ENCODE peak calls at places on chromosomes 13 and 19, in nine cellular contexts. I is A673; L is Panc1; T is CD8-positive, alpha-beta T cell; R is dorsolateral prefrontal cortex; P is transverse colon; G is spleen; W is thoracic aorta; K is kidney epithelial cell. V is an unnamed sample. For H3K27me3, the result is how much of the 10 kb centered on the place peaks cover.

GRCh38 chr19:12779162-12779993 is 4.0 kb upstream of the HOOK2 start:
- DNase-seq in I (peak), L (no peak), T (no peak), R (no peak), P (peak), G (peak), W (no peak), K (no peak), V (peak)

GRCh38 chr13:44093607-44094583 is 214.2 kb downstream of the LACC1 start:
- DNase-seq in I (no peak), L (no peak), T (no peak), R (no peak), P (no peak), G (no peak), W (no peak), K (no peak), V (no peak)

GRCh38 chr19:32720216-32720935 is 809 bp downstream of the TDRD12 start:
- DNase-seq in I (no peak), L (no peak), T (no peak), R (no peak), P (no peak), G (no peak), W (no peak), K (no peak), V (no peak)

GRCh38 chr19:34178276-34178614 is 5.9 kb downstream of the LSM14A start:
- DNase-seq in I (no peak), L (no peak), T (no peak), R (no peak), P (no peak), G (no peak), W (no peak), K (no peak), V (no peak)

GRCh38 chr19:9323557-9323918 is 441 bp upstream of the ZNF559 start:
- DNase-seq in I (peak), L (peak), T (no peak), R (peak), P (peak), G (peak), W (peak), K (peak), V (peak)

GRCh38 chr19:1762243-1763140 is 9.2 kb downstream of the ONECUT3 start:
- DNase-seq in I (no peak), L (no peak), T (no peak), R (no peak), P (no peak), G (no peak), W (no peak), K (no peak), V (no peak)

GRCh38 chr13:93183302-93183701 is 43.3 kb upstream of the GPC6 start:
- DNase-seq in I (no peak), L (no peak), T (no peak), R (no peak), P (no peak), G (no peak), W (no peak), K (no peak), V (no peak)

GRCh38 chr13:28301839-28302238 is 163.5 kb downstream of the PAN3 start:
- DNase-seq in I (peak), L (no peak), T (no peak), R (no peak), P (no peak), G (no peak), W (no peak), K (no peak), V (no peak)

GRCh38 chr19:6126335-6126974 is 9.0 kb upstream of the ACSBG2 start:
- DNase-seq in I (peak), L (peak), T (no peak), R (no peak), P (no peak), G (no peak), W (no peak), K (peak), V (peak)

GRCh38 chr13:27341616-27342015 is 71.0 kb downstream of the RASL11A start:
- DNase-seq in I (no peak), L (no peak), T (no peak), R (no peak), P (no peak), G (no peak), W (no peak), K (no peak), V (no peak)

GRCh38 chr19:54418030-54418929 is 3.0 kb downstream of the TTYH1 start:
- DNase-seq in I (no peak), L (no peak), T (no peak), R (no peak), P (no peak), G (peak), W (no peak), K (no peak), V (peak)

GRCh38 chr19:11058246-11059030 is 30.8 kb upstream of the LDLR start:
- DNase-seq in I (no peak), L (no peak), T (no peak), R (no peak), P (no peak), G (no peak), W (no peak), K (no peak), V (no peak)

GRCh38 chr13:41452462-41452861 is 4.9 kb upstream of the RGCC start:
- DNase-seq in I (no peak), L (no peak), T (no peak), R (no peak), P (no peak), G (no peak), W (no peak), K (no peak), V (no peak)

GRCh38 chr19:49224856-49225255 is 67.3 kb downstream of the TRPM4 start:
- DNase-seq in I (peak), L (no peak), T (no peak), R (peak), P (peak), G (no peak), W (no peak), K (no peak), V (peak)

GRCh38 chr19:29795882-29796523 is 15.8 kb upstream of the CCNE1 start:
- DNase-seq in I (no peak), L (no peak), T (no peak), R (no peak), P (no peak), G (peak), W (no peak), K (no peak), V (no peak)

GRCh38 chr13:106755542-106755941 is 187.6 kb upstream of the ARGLU1 start:
- DNase-seq in I (no peak), L (no peak), T (no peak), R (no peak), P (no peak), G (no peak), W (no peak), K (peak), V (no peak)

GRCh38 chr13:88800505-88800904 is 1129.3 kb downstream of the SLITRK5 start:
- DNase-seq in I (no peak), L (no peak), T (no peak), R (no peak), P (no peak), G (no peak), W (no peak), K (no peak), V (no peak)

GRCh38 chr13:45809810-45810394 is 41.7 kb downstream of the SIAH3 start:
- DNase-seq in I (no peak), L (no peak), T (no peak), R (no peak), P (no peak), G (no peak), W (no peak), K (no peak), V (peak)

GRCh38 chr19:10269333-10270179 is 1.4 kb upstream of the ICAM1 start:
- DNase-seq in I (peak), L (peak), T (peak), R (peak), P (peak), G (peak), W (no peak), K (no peak), V (peak)

GRCh38 chr13:27406178-27406939 is 18.1 kb upstream of the GTF3A start:
- DNase-seq in I (peak), L (no peak), T (no peak), R (no peak), P (no peak), G (no peak), W (no peak), K (no peak), V (peak)

GRCh38 chr13:98311200-98311548 is 134.1 kb upstream of the RNF113B start:
- DNase-seq in I (no peak), L (no peak), T (no peak), R (no peak), P (no peak), G (no peak), W (no peak), K (no peak), V (no peak)

GRCh38 chr19:36163813-36164212 is 11.6 kb upstream of the COX7A1 start:
- DNase-seq in I (no peak), L (no peak), T (no peak), R (no peak), P (no peak), G (peak), W (no peak), K (no peak), V (no peak)

GRCh38 chr13:39347926-39348901 is 254.8 kb downstream of the LHFPL6 start:
- DNase-seq in I (peak), L (no peak), T (no peak), R (no peak), P (no peak), G (no peak), W (no peak), K (no peak), V (no peak)

GRCh38 chr19:5850743-5851293 is 431 bp downstream of the FUT3 start:
- DNase-seq in I (peak), L (no peak), T (no peak), R (no peak), P (peak), G (no peak), W (no peak), K (no peak), V (peak)

GRCh38 chr19:45601524-45602522 is at the start of gene GPR4:
- DNase-seq in I (no peak), L (no peak), T (no peak), R (no peak), P (no peak), G (no peak), W (no peak), K (no peak), V (no peak)
- H3K27me3 ChIP-seq in I (half or more), L (under half), T (half or more), R (under half), P (half or more), G (under half), W (under half), K (half or more), V (under half)

DNA sequence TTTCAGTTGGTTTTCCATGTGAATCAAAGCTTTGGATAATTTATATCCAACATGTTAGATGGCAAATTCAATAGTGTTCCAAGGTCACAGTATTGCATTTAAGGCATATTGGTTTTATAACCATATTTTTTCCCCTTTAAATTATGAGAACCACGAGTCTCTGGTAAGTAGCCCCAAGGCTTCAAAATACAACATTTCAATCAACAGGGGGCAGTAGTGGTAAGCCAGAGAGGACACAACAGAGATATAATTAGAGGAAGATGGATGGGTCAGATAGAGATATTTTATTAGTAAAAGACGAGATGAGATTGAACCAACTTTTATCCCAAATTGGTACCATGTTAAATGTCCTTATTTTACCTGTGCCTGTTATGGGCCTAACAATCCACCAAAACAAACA is 53.1 kb downstream of the KL start:
- DNase-seq in I (peak), L (no peak), T (no peak), R (no peak), P (no peak), G (no peak), W (no peak), K (no peak), V (no peak)
- TF ChIP-seq CTCF in I (peak), L (peak), T (no peak), R (peak), P (no peak), G (no peak), W (no peak), K (no peak), V (no peak)

GRCh38 chr13:48320906-48321510 is 17.5 kb downstream of the RB1 start:
- DNase-seq in I (no peak), L (no peak), T (no peak), R (no peak), P (no peak), G (peak), W (no peak), K (no peak), V (no peak)
- H3K4me3 ChIP-seq in I (no peak), L (no peak), T (peak), R (peak), P (peak), G (peak), W (peak), K (peak), V (peak)

DNA sequence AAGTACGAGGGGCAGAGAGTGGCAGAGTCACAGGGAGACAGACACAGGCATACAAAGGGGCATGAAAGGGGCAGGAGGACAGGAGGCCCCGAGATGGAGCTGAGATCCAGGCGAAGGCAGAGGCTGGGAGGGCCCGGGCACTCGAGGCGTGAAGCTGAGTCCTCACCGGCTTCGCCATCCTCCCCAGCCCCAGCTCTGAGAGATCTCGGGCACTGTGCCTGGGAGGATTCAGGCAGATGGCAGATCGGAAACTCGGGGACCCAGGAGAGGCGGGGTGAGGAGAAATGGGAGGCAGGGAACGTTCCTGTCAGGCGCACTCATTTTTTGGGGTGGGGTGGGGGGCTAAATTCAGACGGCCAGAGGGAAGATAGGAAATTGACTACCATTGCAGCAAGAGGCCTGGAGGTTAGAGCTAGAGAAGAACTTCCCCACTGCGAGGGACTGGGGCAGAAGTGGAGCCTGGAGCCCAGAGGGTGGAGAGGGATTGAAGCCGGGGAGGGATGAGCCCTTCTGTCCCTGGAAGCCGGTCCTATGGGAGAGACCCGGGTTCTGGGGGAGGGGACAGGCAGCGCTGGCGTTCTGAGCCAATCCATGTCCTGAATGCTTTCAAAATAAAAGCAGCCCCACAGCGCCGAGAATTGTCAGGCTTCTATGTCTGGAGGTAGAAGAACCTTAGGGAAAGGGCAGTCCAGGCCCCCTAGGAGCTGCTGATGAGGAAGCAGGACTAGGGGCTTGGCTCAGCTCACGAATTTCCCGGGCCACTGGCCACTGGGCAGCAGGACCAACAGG is 12.6 kb downstream of the LRRC4B start:
- DNase-seq in I (no peak), L (no peak), T (no peak), R (no peak), P (no peak), G (no peak), W (no peak), K (no peak), V (no peak)
- H3K27me3 ChIP-seq in I (under half), L (under half), T (under half), R (under half), P (half or more), G (under half), W (under half), K (under half), V (under half)

DNA sequence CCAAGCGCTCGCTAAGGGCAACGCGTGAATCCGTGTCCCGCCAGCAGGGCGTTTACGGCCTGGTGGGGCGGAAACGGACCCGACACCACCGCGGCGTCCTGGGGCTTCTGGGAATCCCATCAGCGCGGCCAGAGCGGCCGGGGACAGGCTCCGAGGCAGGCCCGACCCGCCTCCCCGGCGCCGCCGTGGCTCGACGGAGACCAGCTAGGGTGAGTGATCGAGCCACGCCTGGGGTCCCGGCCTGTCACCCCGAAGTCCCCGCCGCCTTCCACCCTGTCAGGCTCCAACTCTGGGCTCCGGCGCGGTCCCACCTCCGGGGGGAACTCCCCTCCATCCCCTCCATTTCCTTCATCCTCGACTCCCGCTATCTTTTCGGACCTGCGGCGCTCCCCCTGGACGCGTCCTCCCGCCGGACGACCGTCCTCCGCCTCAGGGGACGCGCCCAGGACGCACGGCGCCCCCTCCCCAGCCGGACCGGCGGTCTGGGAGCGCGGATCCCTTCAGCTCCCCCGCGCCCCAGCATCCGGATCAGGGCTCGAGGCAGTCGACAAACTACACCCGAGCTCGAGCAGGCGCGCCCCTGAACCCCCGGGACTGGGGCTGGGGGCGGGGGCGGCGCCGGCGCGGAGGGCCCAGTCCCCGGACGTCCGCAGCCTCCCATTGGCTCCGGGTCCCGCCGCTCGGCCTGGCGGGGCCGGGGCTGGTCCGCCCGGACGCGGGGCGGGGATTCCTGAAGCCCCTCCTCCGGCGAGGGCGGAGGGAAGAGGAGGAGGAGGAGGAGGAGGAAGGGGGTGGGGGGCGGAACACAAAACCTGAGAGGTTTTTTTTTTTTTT is 643 bp upstream of the BICRA start:
- DNase-seq in I (peak), L (no peak), T (peak), R (peak), P (peak), G (peak), W (peak), K (no peak), V (peak)
- TF ChIP-seq CTCF in I (no peak), L (no peak), T (no peak), R (no peak), P (peak), G (peak), W (peak), K (peak), V (peak)

GRCh38 chr13:114120486-114121430 is 11.7 kb downstream of the RASA3 start:
- DNase-seq in I (no peak), L (no peak), T (no peak), R (no peak), P (no peak), G (no peak), W (no peak), K (no peak), V (no peak)

GRCh38 chr13:114119196-114119595 is 13.2 kb downstream of the RASA3 start:
- DNase-seq in I (peak), L (no peak), T (no peak), R (no peak), P (no peak), G (no peak), W (no peak), K (peak), V (peak)

GRCh38 chr13:114118086-114118762 is 14.2 kb downstream of the RASA3 start:
- DNase-seq in I (no peak), L (no peak), T (no peak), R (no peak), P (no peak), G (peak), W (no peak), K (no peak), V (peak)

GRCh38 chr13:114116734-114117133 is 15.7 kb downstream of the RASA3 start:
- DNase-seq in I (no peak), L (no peak), T (no peak), R (no peak), P (no peak), G (no peak), W (no peak), K (no peak), V (no peak)

DNA sequence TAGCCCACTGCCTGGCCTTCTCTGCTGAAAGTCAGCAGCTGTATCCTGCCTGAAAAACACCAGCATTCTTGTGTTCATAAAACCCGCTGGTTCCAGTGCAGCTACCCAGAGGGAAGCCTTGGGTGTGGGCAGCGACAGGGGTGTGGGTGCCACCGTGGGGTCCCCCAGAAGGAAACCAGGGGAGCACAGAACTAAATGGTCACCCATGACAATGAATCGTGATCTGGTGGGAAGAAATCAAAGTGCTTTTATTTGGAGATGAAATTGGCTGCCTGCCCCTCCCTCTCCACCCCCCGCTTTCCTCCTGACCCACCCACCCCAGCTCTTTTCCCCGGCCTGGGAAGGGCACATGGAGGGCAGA is 13.7 kb downstream of the RASA3 start:
- DNase-seq in I (peak), L (no peak), T (no peak), R (no peak), P (no peak), G (peak), W (no peak), K (peak), V (peak)
- H3K4me3 ChIP-seq in I (peak), L (peak), T (no peak), R (no peak), P (no peak), G (no peak), W (peak), K (no peak), V (peak)

GRCh38 chr19:4197625-4198466 is 15.4 kb downstream of the ANKRD24 start:
- DNase-seq in I (no peak), L (no peak), T (no peak), R (no peak), P (no peak), G (no peak), W (no peak), K (no peak), V (no peak)

GRCh38 chr19:4198467-4199126 is 16.1 kb downstream of the ANKRD24 start:
- DNase-seq in I (no peak), L (no peak), T (no peak), R (no peak), P (no peak), G (no peak), W (no peak), K (no peak), V (no peak)

GRCh38 chr19:4196587-4197148 is 14.2 kb downstream of the ANKRD24 start:
- DNase-seq in I (no peak), L (no peak), T (no peak), R (no peak), P (no peak), G (no peak), W (no peak), K (no peak), V (no peak)

GRCh38 chr19:4196009-4196408 is 13.5 kb downstream of the ANKRD24 start:
- DNase-seq in I (no peak), L (no peak), T (no peak), R (no peak), P (no peak), G (no peak), W (no peak), K (no peak), V (no peak)

DNA sequence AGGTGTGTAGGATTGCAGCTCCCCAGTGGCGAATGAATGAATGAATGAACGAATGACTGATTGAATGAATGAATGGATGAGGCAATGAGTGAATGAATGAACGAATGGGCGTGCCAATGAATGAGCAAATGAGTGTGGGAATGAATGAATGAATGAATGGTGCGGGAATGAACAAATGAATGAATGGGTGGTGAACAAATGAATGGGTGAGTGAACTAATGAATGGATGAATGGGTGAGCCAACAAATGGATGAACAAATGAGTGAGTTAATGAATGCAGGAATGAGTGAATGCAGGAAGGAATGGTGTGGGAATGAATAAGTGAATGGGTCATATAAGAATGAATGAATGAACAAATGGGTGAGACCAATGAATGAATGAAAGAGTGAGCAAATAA is 14.7 kb downstream of the ANKRD24 start:
- DNase-seq in I (no peak), L (no peak), T (no peak), R (no peak), P (no peak), G (no peak), W (no peak), K (no peak), V (no peak)
- H3K27me3 ChIP-seq in I (under half), L (under half), T (under half), R (under half), P (half or more), G (under half), W (under half), K (under half), V (under half)

GRCh38 chr13:53368948-53369347 is 340.3 kb downstream of the OLFM4 start:
- DNase-seq in I (no peak), L (no peak), T (no peak), R (no peak), P (no peak), G (no peak), W (no peak), K (no peak), V (no peak)
- TF ChIP-seq CTCF in I (no peak), L (no peak), T (no peak), R (no peak), P (no peak), G (no peak), W (no peak), K (no peak), V (no peak)

V was measured in brain microvascular endothelial cell.